ENCODE peak calls at places on chromosomes 7 and 10, in eight cellular contexts. J is brain microvascular endothelial cell, W is dorsolateral prefrontal cortex, E is fibroblast of lung, D is AG09319, U is gastrocnemius medialis, O is IMR-90, S is tibial artery. R is an unnamed sample.

GRCh38 chr10:88270871-88271713 is 312.0 kb downstream of the RNLS start:
- DNase-seq in U (no peak), J (peak), W (no peak), D (no peak), S (no peak), O (peak), E (peak), R (peak)

GRCh38 chr10:6918305-6918704 is 338.2 kb upstream of the PRKCQ start:
- DNase-seq in U (no peak), J (peak), D (no peak), S (no peak), W (peak), E (no peak), O (no peak), R (no peak)

GRCh38 chr7:88758355-88759215 is 915 bp upstream of the ZNF804B start:
- DNase-seq in D (no peak), E (peak), W (peak), U (no peak), O (no peak), S (no peak), J (no peak), R (no peak)

GRCh38 chr7:137928626-137929025 is 73.3 kb downstream of the CREB3L2 start:
- DNase-seq in W (no peak), E (peak), U (no peak), J (no peak), O (no peak), D (no peak), S (no peak), R (no peak)

GRCh38 chr7:133315332-133316040 is 62.6 kb downstream of the EXOC4 start:
- DNase-seq in O (peak), D (no peak), S (no peak), J (no peak), W (no peak), E (peak), U (no peak), R (peak)

GRCh38 chr10:78777466-78778256 is 291.1 kb upstream of the ZMIZ1 start:
- DNase-seq in D (no peak), O (peak), S (peak), J (no peak), E (peak), W (peak), U (peak), R (peak)

GRCh38 chr7:145812218-145812617 is 304.4 kb upstream of the CNTNAP2 start:
- DNase-seq in E (no peak), O (no peak), S (no peak), J (no peak), D (no peak), U (no peak), W (no peak), R (no peak)

GRCh38 chr10:42973870-42974692 is 102.8 kb upstream of the RET start:
- DNase-seq in S (peak), J (no peak), W (no peak), U (peak), D (no peak), E (no peak), O (no peak), R (no peak)

GRCh38 chr7:24827027-24827426 is 69.8 kb upstream of the GSDME start:
- DNase-seq in O (no peak), D (no peak), S (no peak), U (no peak), W (no peak), J (no peak), E (no peak), R (no peak)

GRCh38 chr10:114483575-114483974 is 79.3 kb upstream of the AFAP1L2 start:
- DNase-seq in U (no peak), J (no peak), E (no peak), D (no peak), W (peak), O (no peak), S (no peak), R (no peak)

GRCh38 chr10:114487815-114488536 is 83.7 kb upstream of the AFAP1L2 start:
- DNase-seq in E (peak), D (no peak), O (peak), W (no peak), S (no peak), U (no peak), J (peak), R (no peak)

GRCh38 chr10:114489521-114490310 is 85.4 kb upstream of the AFAP1L2 start:
- DNase-seq in D (no peak), J (no peak), U (no peak), E (peak), S (no peak), W (no peak), O (no peak), R (no peak)

GRCh38 chr10:114485695-114486400 is 81.5 kb upstream of the AFAP1L2 start:
- DNase-seq in U (no peak), S (no peak), O (no peak), W (no peak), D (no peak), J (no peak), E (no peak), R (no peak)

DNA sequence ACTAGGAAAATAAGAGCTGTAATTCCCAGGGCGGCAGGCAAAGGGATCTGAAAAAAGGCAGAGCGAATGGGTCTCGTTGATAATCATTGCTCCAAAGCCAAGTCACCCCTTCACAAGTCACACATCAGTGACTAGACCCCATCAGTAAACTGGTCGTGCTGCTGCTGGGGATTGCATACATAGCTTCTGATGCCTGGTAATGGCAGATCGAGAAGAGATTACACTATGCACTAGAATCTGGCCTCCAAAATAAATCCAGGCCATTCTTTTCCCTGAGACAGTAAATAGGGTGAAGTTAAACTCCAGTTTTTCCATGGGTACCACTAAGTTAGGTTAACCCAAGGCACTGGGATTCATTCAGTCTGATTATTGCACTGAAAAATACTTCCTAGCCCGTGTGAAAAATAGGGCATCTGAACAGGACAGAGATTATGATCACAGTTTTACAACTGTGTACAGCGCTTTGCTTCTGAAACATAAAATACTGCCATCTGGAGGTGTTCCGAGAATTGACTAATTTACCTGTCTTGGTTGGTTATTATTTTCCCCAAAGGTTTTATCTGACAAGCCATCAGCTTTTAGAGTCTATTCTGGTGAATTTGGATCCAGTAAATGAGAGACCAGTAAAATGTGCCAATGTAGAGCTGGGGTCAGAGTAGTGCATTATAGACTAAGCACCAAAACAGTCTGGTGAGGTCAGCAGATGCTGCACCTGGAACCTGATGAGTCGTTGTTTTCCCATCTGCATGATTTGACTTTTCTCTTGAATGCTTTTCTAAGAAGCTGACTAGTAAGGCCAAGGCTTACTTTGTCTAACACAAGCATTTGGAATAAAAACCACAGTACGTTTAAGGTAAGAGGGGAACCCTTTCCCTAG is 82.9 kb upstream of the AFAP1L2 start:
- DNase-seq in S (no peak), E (peak), D (no peak), O (peak), U (no peak), J (no peak), W (no peak), R (no peak)
- TF ChIP-seq CTCF in S (no peak), E (peak), D (no peak), O (no peak), U (no peak), J (no peak), W (no peak), R (no peak)

DNA sequence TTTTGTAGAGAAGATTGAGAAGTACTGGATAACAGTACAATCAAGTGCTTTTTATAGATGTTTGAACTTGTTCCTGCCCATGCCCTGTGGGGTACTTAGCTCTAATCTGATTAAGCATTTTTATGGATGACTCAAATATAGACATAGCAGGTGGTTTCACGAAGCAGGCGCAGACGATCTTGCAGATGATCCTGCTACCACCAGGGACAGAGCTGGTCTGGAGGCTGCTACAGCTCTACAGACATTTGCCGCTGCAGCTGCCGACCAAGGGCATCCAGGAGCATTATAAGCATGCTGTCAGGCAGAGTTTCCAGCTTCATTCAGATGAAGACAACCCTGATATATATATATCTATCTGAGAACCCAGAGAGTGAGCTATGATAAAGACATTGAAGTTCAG is 650.4 kb downstream of the NXPH1 start:
- DNase-seq in J (no peak), U (no peak), E (no peak), S (no peak), W (no peak), D (no peak), O (no peak), R (no peak)
- TF ChIP-seq CTCF in J (no peak), U (no peak), E (no peak), S (no peak), W (no peak), D (no peak), O (no peak), R (no peak)

GRCh38 chr10:93553501-93554374 is 12.7 kb upstream of the FFAR4 start:
- DNase-seq in U (no peak), J (no peak), W (no peak), D (no peak), E (no peak), S (no peak), O (no peak), R (no peak)
- TF ChIP-seq CTCF in U (no peak), J (no peak), W (no peak), D (no peak), E (no peak), S (no peak), O (no peak), R (no peak)

GRCh38 chr7:93861325-93861949 is 29.1 kb downstream of the TFPI2 start:
- DNase-seq in W (no peak), D (no peak), J (no peak), O (no peak), U (no peak), S (no peak), E (no peak), R (no peak)
- TF ChIP-seq CTCF in W (peak), D (no peak), J (no peak), O (peak), U (no peak), S (no peak), E (no peak), R (peak)